ENCODE peak calls at places on chromosomes 16 and 17, in seven cellular contexts. O, I, T, B, A, H and E are unnamed samples.

GRCh38 chr17:77472837-77473214 is 332.1 kb downstream of the SEC14L1 start:
- DNase-seq in O (no peak), I (no peak), T (no peak), B (no peak), A (no peak), H (no peak), E (peak; percentile 14)

GRCh38 chr17:74097461-74098131 is 105.9 kb upstream of the RPL38 start:
- DNase-seq in O (no peak), I (no peak), T (no peak), B (no peak), A (no peak), H (no peak), E (no peak)

GRCh38 chr16:66474750-66475199 is 47.7 kb downstream of the BEAN1 start:
- DNase-seq in O (peak; percentile 31), I (peak; percentile 37), T (peak; percentile 32), B (no peak), A (no peak), H (no peak), E (peak; percentile 46)

GRCh38 chr17:39752241-39752831 is 14.6 kb downstream of the GRB7 start:
- DNase-seq in O (no peak), I (peak; percentile 60), T (peak; percentile 42), B (no peak), A (peak; percentile 9), H (no peak), E (no peak)

GRCh38 chr16:26816885-26817571 is 249.7 kb upstream of the C16orf82 start:
- DNase-seq in O (no peak), I (no peak), T (no peak), B (no peak), A (no peak), H (no peak), E (no peak)

GRCh38 chr16:69270395-69270794 is 40.8 kb upstream of the VPS4A start:
- DNase-seq in O (no peak), I (no peak), T (no peak), B (no peak), A (no peak), H (no peak), E (no peak)

GRCh38 chr17:36849871-36850348 is 87.4 kb upstream of the LHX1 start:
- DNase-seq in O (peak; percentile 59), I (peak; percentile 60), T (peak; percentile 46), B (no peak), A (no peak), H (no peak), E (peak; percentile 84)

GRCh38 chr16:72168365-72168764 is 3.6 kb downstream of the PMFBP1 start:
- DNase-seq in O (no peak), I (no peak), T (no peak), B (no peak), A (no peak), H (no peak), E (no peak)

GRCh38 chr16:28260193-28260592 is 32.1 kb upstream of the SBK1 start:
- DNase-seq in O (no peak), I (peak; percentile 74), T (no peak), B (no peak), A (no peak), H (no peak), E (no peak)

GRCh38 chr16:57938936-57939871 is 31.7 kb downstream of the CNGB1 start:
- DNase-seq in O (peak; percentile 9), I (peak; percentile 64), T (peak; percentile 91), B (no peak), A (peak; percentile 23), H (peak; percentile 27), E (peak; percentile 28)

GRCh38 chr16:86883583-86884188 is 305.3 kb downstream of the FOXL1 start:
- DNase-seq in O (no peak), I (peak; percentile 66), T (no peak), B (no peak), A (no peak), H (no peak), E (no peak)

GRCh38 chr16:49760815-49761214 is 95.1 kb downstream of the ZNF423 start:
- DNase-seq in O (no peak), I (no peak), T (no peak), B (no peak), A (no peak), H (no peak), E (no peak)

GRCh38 chr17:44940768-44941167 is 6.8 kb downstream of the KIF18B start:
- DNase-seq in O (no peak), I (no peak), T (no peak), B (no peak), A (no peak), H (no peak), E (no peak)

GRCh38 chr17:60134396-60135159 is 15.2 kb upstream of the CA4 start:
- DNase-seq in O (peak; percentile 70), I (no peak), T (peak; percentile 42), B (no peak), A (peak; percentile 1), H (no peak), E (peak; percentile 89)

GRCh38 chr16:35146031-35146710 is 1686.8 kb downstream of the TP53TG3F start:
- DNase-seq in O (no peak), I (no peak), T (no peak), B (no peak), A (no peak), H (no peak), E (no peak)

GRCh38 chr16:12186774-12187335 is 210.3 kb downstream of the SNX29 start:
- DNase-seq in O (peak; percentile 52), I (no peak), T (no peak), B (no peak), A (no peak), H (no peak), E (peak; percentile 86)

GRCh38 chr17:79174905-79175856 is 100.6 kb downstream of the ENGASE start:
- DNase-seq in O (no peak), I (no peak), T (no peak), B (no peak), A (no peak), H (no peak), E (no peak)

GRCh38 chr16:282944-283744 is at the start of gene PDIA2:
- DNase-seq in O (no peak), I (no peak), T (no peak), B (no peak), A (no peak), H (peak; percentile 92), E (no peak)

GRCh38 chr17:31318298-31319190 is 2.9 kb downstream of the EVI2A start:
- DNase-seq in O (peak; percentile 4), I (no peak), T (no peak), B (peak; percentile 18), A (peak; percentile 73), H (peak; percentile 65), E (no peak)

GRCh38 chr17:30240177-30240576 is 4.7 kb upstream of the SLC6A4 start:
- DNase-seq in O (no peak), I (no peak), T (no peak), B (no peak), A (no peak), H (no peak), E (no peak)

GRCh38 chr17:31144427-31144826 is 49.6 kb downstream of the NF1 start:
- DNase-seq in O (no peak), I (peak; percentile 21), T (no peak), B (no peak), A (no peak), H (no peak), E (no peak)

GRCh38 chr16:8853611-8854010 is 15.2 kb downstream of the CARHSP1 start:
- DNase-seq in O (no peak), I (no peak), T (no peak), B (no peak), A (no peak), H (no peak), E (no peak)

GRCh38 chr17:44354582-44355309 is 8.9 kb downstream of the FAM171A2 start:
- DNase-seq in O (no peak), I (peak; percentile 98), T (no peak), B (peak; percentile 49), A (no peak), H (peak; percentile 28), E (no peak)

GRCh38 chr16:56189990-56190902 is 1.0 kb upstream of the GNAO1 start:
- DNase-seq in O (peak; percentile 6), I (peak; percentile 51), T (no peak), B (no peak), A (no peak), H (no peak), E (no peak)

GRCh38 chr16:51143166-51143565 is 7.9 kb downstream of the SALL1 start:
- DNase-seq in O (no peak), I (peak; percentile 61), T (no peak), B (no peak), A (no peak), H (no peak), E (no peak)

GRCh38 chr17:3843935-3844516 is 2.0 kb downstream of the NCBP3 start:
- DNase-seq in O (peak; percentile 40), I (peak; percentile 83), T (no peak), B (no peak), A (no peak), H (peak; percentile 46), E (peak; percentile 75)

GRCh38 chr17:1043601-1044251 is 46.8 kb downstream of the TIMM22 start:
- DNase-seq in O (peak; percentile 96), I (peak; percentile 90), T (no peak), B (no peak), A (peak; percentile 60), H (no peak), E (peak; percentile 95)